ENCODE peak calls at places on chromosomes 7 and 10, in eight cellular contexts. M, N, D, G, A, T, Y and U are unnamed samples.

GRCh38 chr7:10343108-10343507 is 630.6 kb upstream of the PHF14 start:
- DNase-seq in M (no peak), N (no peak), D (no peak), G (no peak), A (no peak), T (no peak), Y (no peak), U (no peak)

GRCh38 chr10:112835933-112836564 is 114.0 kb upstream of the TCF7L2 start:
- DNase-seq in M (no peak), N (no peak), D (no peak), G (no peak), A (no peak), T (no peak), Y (no peak), U (peak; percentile 86)

GRCh38 chr10:63588436-63589180 is 67.4 kb downstream of the REEP3 start:
- DNase-seq in M (no peak), N (no peak), D (no peak), G (peak; percentile 20), A (no peak), T (no peak), Y (no peak), U (no peak)

GRCh38 chr10:3068968-3069737 is 1.8 kb downstream of the PFKP start:
- DNase-seq in M (peak; percentile 43), N (no peak), D (no peak), G (no peak), A (peak; percentile 46), T (no peak), Y (peak; percentile 87), U (no peak)

GRCh38 chr7:39336457-39336856 is 229.7 kb upstream of the YAE1 start:
- DNase-seq in M (no peak), N (no peak), D (no peak), G (no peak), A (no peak), T (no peak), Y (no peak), U (no peak)

GRCh38 chr10:3107426-3107961 is 40.1 kb downstream of the PFKP start:
- DNase-seq in M (peak; percentile 87), N (no peak), D (no peak), G (peak; percentile 74), A (no peak), T (no peak), Y (no peak), U (peak; percentile 87)

GRCh38 chr10:73226663-73227062 is 20.4 kb downstream of the DNAJC9 start:
- DNase-seq in M (no peak), N (no peak), D (no peak), G (no peak), A (no peak), T (no peak), Y (no peak), U (no peak)

GRCh38 chr10:52232561-52233350 is 81.3 kb upstream of the DKK1 start:
- DNase-seq in M (no peak), N (no peak), D (no peak), G (no peak), A (no peak), T (no peak), Y (peak; percentile 9), U (no peak)

GRCh38 chr10:121567569-121567968 is 30.7 kb downstream of the FGFR2 start:
- DNase-seq in M (no peak), N (no peak), D (no peak), G (no peak), A (no peak), T (no peak), Y (no peak), U (no peak)

GRCh38 chr7:156220078-156220605 is 407.9 kb upstream of the SHH start:
- DNase-seq in M (no peak), N (no peak), D (no peak), G (no peak), A (no peak), T (no peak), Y (no peak), U (no peak)

GRCh38 chr7:46741924-46742607 is 821.0 kb upstream of the IGFBP3 start:
- DNase-seq in M (no peak), N (no peak), D (no peak), G (no peak), A (no peak), T (no peak), Y (peak; percentile 44), U (no peak)

GRCh38 chr10:70352401-70353097 is 29.9 kb downstream of the LRRC20 start:
- DNase-seq in M (no peak), N (no peak), D (no peak), G (no peak), A (no peak), T (no peak), Y (peak; percentile 44), U (no peak)

GRCh38 chr10:77505431-77506334 is 131.9 kb downstream of the KCNMA1 start:
- DNase-seq in M (no peak), N (no peak), D (no peak), G (no peak), A (no peak), T (no peak), Y (no peak), U (no peak)